ENCODE peak calls at places on chromosomes 2 and 18, in ten cellular contexts. A is tibial artery, W is fibroblast of lung, K is ovary, P is cardiac muscle cell, I is IMR-90, E is uterus, O is right cardiac atrium, U is lung, X is GM23338. C is an unnamed sample.

GRCh38 chr2:111986116-111986900 is 68.8 kb upstream of the TMEM87B start:
- DNase-seq in O (no peak), K (no peak), X (peak), W (peak), U (no peak), P (peak), A (no peak), I (peak), E (no peak), C (no peak)

GRCh38 chr2:68715353-68716041 is 19.1 kb upstream of the ARHGAP25 start:
- DNase-seq in E (peak), K (peak), P (peak), U (peak), W (peak), I (peak), X (peak), O (peak), A (no peak), C (no peak)

GRCh38 chr18:50009772-50010171 is 185.2 kb downstream of the MYO5B start:
- DNase-seq in E (no peak), I (peak), K (no peak), U (peak), P (peak), A (no peak), O (peak), W (peak), X (peak), C (no peak)

GRCh38 chr2:105802587-105802986 is 57.9 kb downstream of the NCK2 start:
- DNase-seq in E (no peak), K (no peak), W (no peak), P (no peak), X (no peak), O (no peak), I (no peak), U (no peak), A (no peak), C (no peak)

GRCh38 chr2:1864981-1865421 is 120.7 kb upstream of the PXDN start:
- DNase-seq in W (no peak), U (no peak), X (peak), A (no peak), K (no peak), P (no peak), I (no peak), E (no peak), O (no peak), C (no peak)

GRCh38 chr2:58207189-58207588 is 33.9 kb downstream of the FANCL start:
- DNase-seq in U (no peak), P (no peak), K (no peak), A (no peak), O (no peak), E (no peak), X (peak), W (no peak), I (no peak), C (no peak)

GRCh38 chr18:2900742-2901404 is 54.1 kb downstream of the EMILIN2 start:
- DNase-seq in W (no peak), K (no peak), A (peak), E (no peak), U (no peak), X (no peak), P (peak), O (no peak), I (no peak), C (no peak)

GRCh38 chr2:20186078-20186854 is 38.7 kb downstream of the SDC1 start:
- DNase-seq in O (no peak), U (peak), W (peak), I (peak), K (no peak), X (no peak), A (no peak), P (peak), E (no peak), C (no peak)

GRCh38 chr2:197247083-197247482 is 63.5 kb downstream of the ANKRD44 start:
- DNase-seq in P (no peak), E (no peak), U (no peak), A (no peak), O (no peak), X (no peak), I (no peak), K (no peak), W (no peak), C (no peak)

GRCh38 chr18:75253784-75254183 is 43.2 kb downstream of the TSHZ1 start:
- DNase-seq in W (no peak), U (no peak), I (peak), O (no peak), A (no peak), P (no peak), K (no peak), X (no peak), E (no peak), C (no peak)

GRCh38 chr18:63319383-63320040 is at the start of gene BCL2:
- DNase-seq in X (peak), I (peak), K (peak), U (peak), W (peak), O (no peak), P (peak), A (peak), E (peak), C (no peak)

GRCh38 chr2:73253901-73254300 is 19.8 kb downstream of the CCT7 start:
- DNase-seq in E (no peak), U (no peak), I (no peak), W (no peak), K (no peak), A (peak), O (no peak), X (no peak), P (no peak), C (no peak)

GRCh38 chr2:69482471-69482870 is 45.2 kb upstream of the NFU1 start:
- DNase-seq in P (no peak), X (no peak), K (no peak), I (no peak), A (no peak), E (no peak), O (no peak), W (no peak), U (no peak), C (no peak)

GRCh38 chr2:1730047-1730937 is 14.0 kb downstream of the PXDN start:
- DNase-seq in U (no peak), X (peak), K (peak), W (peak), E (peak), P (no peak), I (peak), O (peak), A (peak), C (no peak)

GRCh38 chr2:146990311-146990781 is 854.5 kb upstream of the ACVR2A start:
- DNase-seq in I (peak), K (no peak), P (no peak), U (no peak), X (no peak), A (no peak), O (no peak), W (peak), E (no peak), C (no peak)

GRCh38 chr2:45713591-45713990 is 62.1 kb downstream of the PRKCE start:
- DNase-seq in K (no peak), W (no peak), X (no peak), I (no peak), P (no peak), E (no peak), U (no peak), O (no peak), A (no peak), C (no peak)

GRCh38 chr2:163515836-163516235 is 220.0 kb downstream of the FIGN start:
- DNase-seq in A (no peak), X (no peak), P (no peak), I (no peak), W (no peak), O (no peak), E (no peak), K (no peak), U (no peak), C (no peak)

GRCh38 chr2:224039080-224039769 is at the start of gene SERPINE2:
- DNase-seq in E (peak), A (peak), I (peak), X (peak), O (peak), K (peak), W (peak), U (no peak), P (peak), C (no peak)

GRCh38 chr18:7735606-7736175 is 168.6 kb downstream of the PTPRM start:
- DNase-seq in W (no peak), X (no peak), K (no peak), P (no peak), O (no peak), I (no peak), U (no peak), E (no peak), A (no peak), C (no peak)

GRCh38 chr2:1707771-1708351 is 36.5 kb downstream of the PXDN start:
- DNase-seq in O (peak), I (peak), E (peak), W (peak), P (no peak), X (peak), U (peak), A (no peak), K (peak), C (no peak)

GRCh38 chr18:66495844-66496243 is 108.0 kb downstream of the CDH19 start:
- DNase-seq in X (peak), A (no peak), E (no peak), I (no peak), U (peak), O (peak), P (peak), W (peak), K (no peak), C (no peak)

GRCh38 chr18:23331091-23331920 is 121.8 kb upstream of the RIOK3 start:
- DNase-seq in O (no peak), I (no peak), A (no peak), X (peak), U (peak), P (no peak), K (no peak), W (no peak), E (no peak), C (no peak)

GRCh38 chr2:173963323-173963816 is 1.8 kb downstream of the SP3 start:
- DNase-seq in X (peak), A (no peak), E (peak), O (no peak), U (peak), P (peak), I (peak), K (no peak), W (peak), C (no peak)

GRCh38 chr2:128638741-128639477 is 320.2 kb upstream of the HS6ST1 start:
- DNase-seq in K (peak), U (no peak), X (peak), O (no peak), A (peak), P (no peak), W (peak), E (no peak), I (no peak), C (no peak)

GRCh38 chr18:55588876-55589595 is 1.0 kb upstream of the TCF4 start:
- DNase-seq in E (no peak), P (no peak), I (peak), A (no peak), W (peak), X (no peak), K (no peak), U (no peak), O (no peak), C (no peak)

GRCh38 chr2:26477911-26478253 is at the start of gene OTOF:
- DNase-seq in E (no peak), W (peak), K (peak), O (peak), X (no peak), P (no peak), U (no peak), A (no peak), I (peak), C (no peak)

GRCh38 chr2:26610504-26611335 is 30.4 kb downstream of the CIB4 start:
- DNase-seq in K (no peak), P (no peak), X (no peak), U (no peak), E (no peak), W (no peak), O (no peak), A (no peak), I (no peak), C (no peak)

GRCh38 chr18:79366177-79367094 is 29.3 kb upstream of the NFATC1 start:
- DNase-seq in P (no peak), X (no peak), E (no peak), U (no peak), O (no peak), I (peak), A (no peak), W (peak), K (no peak), C (no peak)

GRCh38 chr2:69185807-69186206 is 172.8 kb downstream of the ANTXR1 start:
- DNase-seq in A (no peak), P (no peak), E (no peak), K (no peak), O (no peak), I (peak), U (no peak), W (peak), X (no peak), C (no peak)

GRCh38 chr2:64404743-64405142 is 49.2 kb upstream of the LGALSL start:
- DNase-seq in K (peak), P (no peak), X (peak), E (peak), U (peak), W (no peak), I (no peak), O (peak), A (peak), C (no peak)

GRCh38 chr2:199456383-199457146 is 1.2 kb downstream of the SATB2 start:
- DNase-seq in A (no peak), E (no peak), I (no peak), U (no peak), P (no peak), K (no peak), O (no peak), X (no peak), W (no peak), C (no peak)

GRCh38 chr18:71682591-71682990 is 861.6 kb downstream of the CBLN2 start:
- DNase-seq in I (no peak), A (no peak), U (no peak), W (peak), E (no peak), X (no peak), P (no peak), K (no peak), O (no peak), C (no peak)

GRCh38 chr2:172647439-172647838 is 88.2 kb upstream of the RAPGEF4 start:
- DNase-seq in O (no peak), I (peak), E (no peak), U (no peak), A (no peak), P (no peak), X (no peak), K (no peak), W (peak), C (no peak)
- H3K27ac ChIP-seq in O (no peak), I (peak), E (no peak), U (no peak), A (no peak), P (no peak), X (no peak), K (no peak), W (peak), C (no peak)

GRCh38 chr2:195613922-195614321 is 43.1 kb upstream of the SLC39A10 start:
- DNase-seq in E (no peak), X (no peak), W (peak), P (no peak), K (no peak), I (peak), A (no peak), O (no peak), U (no peak), C (no peak)
- H3K4me3 ChIP-seq in E (no peak), X (no peak), W (no peak), P (no peak), K (no peak), I (peak), A (no peak), O (no peak), U (no peak), C (no peak)

DNA sequence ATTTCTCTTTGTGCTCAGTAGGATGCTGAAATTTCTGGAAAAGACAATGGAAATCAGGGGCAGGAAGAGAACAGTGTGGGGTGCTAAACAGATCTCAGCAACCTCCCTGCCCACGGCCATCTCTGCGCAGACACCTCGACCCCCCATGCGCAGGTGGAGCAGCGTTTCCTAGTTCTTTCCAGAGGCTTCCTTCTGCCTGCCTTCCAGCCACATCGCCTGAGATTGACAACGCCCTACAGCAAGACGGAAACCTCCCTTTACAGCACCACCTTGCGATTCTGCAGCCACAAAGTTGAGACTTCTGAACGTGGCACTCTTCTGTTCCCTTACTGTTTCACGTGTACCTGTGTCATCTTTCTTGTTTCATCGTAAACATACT is 31.4 kb upstream of the CASP8 start:
- DNase-seq in I (no peak), A (no peak), U (no peak), P (no peak), E (no peak), W (no peak), O (no peak), K (no peak), X (no peak), C (no peak)
- H3K27ac ChIP-seq in I (no peak), A (no peak), U (no peak), P (no peak), E (no peak), W (no peak), O (no peak), K (no peak), X (no peak), C (no peak)

GRCh38 chr2:43192939-43193651 is 33.3 kb downstream of the ZFP36L2 start:
- DNase-seq in U (no peak), X (no peak), O (no peak), A (no peak), E (no peak), P (no peak), I (no peak), K (no peak), W (no peak), C (no peak)
- H3K4me3 ChIP-seq in U (no peak), X (no peak), O (no peak), A (no peak), E (no peak), P (no peak), I (no peak), K (no peak), W (no peak), C (no peak)

DNA sequence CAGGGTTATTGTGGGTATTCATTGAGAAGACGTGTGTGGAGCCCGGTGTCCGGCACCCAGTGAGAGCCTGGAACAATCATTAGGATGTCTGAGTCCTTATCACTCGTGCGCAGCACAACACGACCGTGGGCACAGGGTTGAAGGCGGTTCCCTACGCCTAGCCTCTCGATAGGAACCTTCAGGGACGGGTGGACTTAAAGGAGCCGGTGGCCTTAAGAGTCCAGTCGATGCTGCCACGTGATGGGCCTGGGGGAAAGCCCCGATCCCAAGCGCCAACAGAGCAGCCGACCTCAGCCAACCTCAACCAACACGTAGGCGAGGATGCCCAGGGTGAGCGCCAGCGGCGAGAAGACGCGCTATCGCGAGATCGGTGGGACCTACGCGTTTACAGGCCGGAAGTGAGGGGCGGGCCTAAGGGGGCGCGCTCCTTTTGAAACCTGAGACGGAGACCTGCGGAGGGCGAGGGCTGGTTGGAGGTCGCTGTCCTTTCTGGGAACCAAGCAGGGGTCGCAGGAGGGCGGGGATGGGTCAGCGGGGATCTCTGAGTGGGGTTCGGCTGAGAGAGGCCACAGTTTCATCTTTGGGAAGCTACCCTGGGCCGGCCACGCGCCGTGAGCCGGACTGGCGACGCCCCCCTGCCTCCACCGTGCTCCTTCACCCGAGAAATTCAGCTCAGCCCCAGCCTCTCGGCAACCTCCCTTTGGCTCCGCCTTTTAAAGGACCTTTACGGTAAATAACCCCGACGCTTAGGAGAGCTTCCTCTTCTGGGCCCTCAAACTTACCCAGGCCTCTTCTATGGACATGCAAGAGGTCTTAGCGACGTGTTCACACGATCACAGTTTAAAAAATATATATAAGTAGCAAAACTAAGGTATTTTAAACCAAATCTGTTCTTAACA is 28.3 kb downstream of the WNT10A start:
- DNase-seq in K (peak), E (peak), W (peak), O (peak), X (peak), U (peak), P (peak), A (peak), I (peak), C (peak)
- H3K27ac ChIP-seq in K (no peak), E (no peak), W (no peak), O (no peak), X (peak), U (no peak), P (no peak), A (no peak), I (no peak), C (peak)

GRCh38 chr2:217689053-217689452 is 313.7 kb downstream of the TNS1 start:
- DNase-seq in U (no peak), W (no peak), I (no peak), E (no peak), X (no peak), K (no peak), O (no peak), P (no peak), A (no peak), C (no peak)

GRCh38 chr2:217684431-217685254 is 318.2 kb downstream of the TNS1 start:
- DNase-seq in W (no peak), O (no peak), I (no peak), K (no peak), U (no peak), P (no peak), X (no peak), A (no peak), E (no peak), C (no peak)

GRCh38 chr2:217685255-217685605 is 317.6 kb downstream of the TNS1 start:
- DNase-seq in O (peak), E (peak), K (peak), X (peak), U (peak), P (peak), A (peak), I (peak), W (peak), C (peak)

GRCh38 chr2:217688494-217688893 is 314.3 kb downstream of the TNS1 start:
- DNase-seq in X (no peak), K (no peak), U (no peak), A (no peak), I (no peak), P (no peak), E (no peak), W (no peak), O (no peak), C (no peak)

GRCh38 chr2:217687771-217688170 is 315.0 kb downstream of the TNS1 start:
- DNase-seq in W (no peak), O (no peak), U (no peak), K (no peak), P (no peak), X (no peak), A (no peak), I (no peak), E (no peak), C (no peak)
- H3K4me3 ChIP-seq in W (no peak), O (no peak), U (no peak), K (no peak), P (no peak), X (no peak), A (no peak), I (no peak), E (no peak), C (no peak)

DNA sequence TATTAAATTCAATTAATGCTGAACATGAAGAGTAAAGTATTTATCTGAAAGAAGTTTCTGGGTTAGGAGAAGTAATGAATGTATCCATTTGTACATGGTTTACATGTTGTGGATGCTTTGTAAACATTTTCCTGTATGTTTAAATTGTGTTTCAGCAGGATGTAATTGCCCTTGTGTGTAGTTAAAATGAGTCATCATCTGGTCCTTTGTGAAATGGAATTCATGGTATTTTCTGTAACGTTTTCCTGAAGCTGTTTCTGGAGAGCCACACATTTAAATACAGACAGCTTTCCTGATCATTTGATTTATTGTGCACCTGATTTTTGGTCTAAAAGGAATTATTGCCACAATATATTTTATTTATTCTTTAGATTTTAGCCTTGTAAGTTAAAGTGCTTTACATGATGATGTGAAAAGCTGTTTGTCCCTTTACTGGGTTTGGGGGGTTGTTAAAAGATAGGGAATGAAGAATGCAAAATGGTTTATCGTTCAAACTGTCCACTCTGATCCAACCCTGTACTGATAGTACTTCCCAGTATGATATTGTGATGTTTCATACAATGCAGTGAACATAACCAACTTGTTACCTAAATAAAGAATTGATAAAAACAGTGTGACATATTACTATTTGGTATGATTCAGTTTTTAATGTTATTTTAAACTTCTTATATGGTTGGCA is 41.7 kb upstream of the SLC3A1 start:
- DNase-seq in I (peak), K (no peak), E (no peak), U (no peak), W (peak), X (peak), A (no peak), O (no peak), P (no peak), C (no peak)
- H3K27ac ChIP-seq in I (peak), K (no peak), E (no peak), U (no peak), W (no peak), X (peak), A (no peak), O (no peak), P (no peak), C (no peak)